ENCODE peak calls at places on chromosomes 5 and 9, in five cellular contexts. H is A673, N is AG04450, F is kidney, B is gastrocnemius medialis. W is an unnamed sample.

GRCh38 chr5:65334077-65334476 is 147.6 kb downstream of the ADAMTS6 start:
- DNase-seq in B (no peak), H (peak), N (no peak), F (no peak), W (no peak)

GRCh38 chr5:125412561-125413535 is 666.4 kb upstream of the ZNF608 start:
- DNase-seq in B (peak), N (peak), H (peak), F (peak), W (peak)

GRCh38 chr5:133792025-133792424 is 176.4 kb downstream of the C5orf15 start:
- DNase-seq in B (no peak), F (no peak), H (no peak), N (no peak), W (no peak)

GRCh38 chr9:81686614-81687520 is 2.5 kb downstream of the TLE1 start:
- DNase-seq in N (peak), H (peak), F (peak), B (peak), W (peak)

GRCh38 chr9:130027533-130028370 is 15.2 kb downstream of the FNBP1 start:
- DNase-seq in H (no peak), B (no peak), F (no peak), N (no peak), W (no peak)

GRCh38 chr5:24272735-24273134 is 372.0 kb downstream of the CDH10 start:
- DNase-seq in N (no peak), H (no peak), F (no peak), B (no peak), W (no peak)

GRCh38 chr5:147906326-147907095 is at the start of gene C5orf46:
- DNase-seq in B (no peak), F (no peak), H (peak), N (no peak), W (no peak)

GRCh38 chr5:34044950-34045525 is 2.0 kb upstream of the C1QTNF3 start:
- DNase-seq in H (no peak), N (no peak), B (no peak), F (no peak), W (no peak)

GRCh38 chr5:140795259-140795641 is 598 bp downstream of the PCDHA2 start:
- DNase-seq in N (no peak), H (peak), F (no peak), B (no peak), W (no peak)

GRCh38 chr5:179864686-179865085 is 6.1 kb upstream of the MRNIP start:
- DNase-seq in B (no peak), N (no peak), F (no peak), H (no peak), W (no peak)

GRCh38 chr9:86408121-86408520 is 53.9 kb upstream of the TUT7 start:
- DNase-seq in H (no peak), B (no peak), N (no peak), F (no peak), W (no peak)

GRCh38 chr5:170278611-170279500 is 18.7 kb downstream of the LCP2 start:
- DNase-seq in F (peak), H (no peak), B (no peak), N (no peak), W (peak)

GRCh38 chr9:73773896-73774295 is 622.2 kb downstream of the ANXA1 start:
- DNase-seq in B (no peak), N (no peak), F (no peak), H (no peak), W (no peak)

GRCh38 chr5:61132559-61132958 is 29.7 kb downstream of the SMIM15 start:
- DNase-seq in B (no peak), H (peak), N (peak), F (no peak), W (no peak)
- TF ChIP-seq CTCF in B (no peak), H (peak), N (peak), F (no peak), W (no peak)

GRCh38 chr5:40555886-40556285 is 123.8 kb upstream of the PTGER4 start:
- DNase-seq in B (no peak), N (no peak), H (no peak), F (no peak), W (no peak)

GRCh38 chr5:40552981-40553380 is 126.7 kb upstream of the PTGER4 start:
- DNase-seq in B (no peak), H (no peak), F (no peak), N (no peak), W (no peak)

GRCh38 chr5:40554794-40555193 is 124.9 kb upstream of the PTGER4 start:
- DNase-seq in N (no peak), F (no peak), B (no peak), H (no peak), W (no peak)

GRCh38 chr5:40551706-40552557 is 127.8 kb upstream of the PTGER4 start:
- DNase-seq in B (no peak), H (no peak), N (peak), F (no peak), W (no peak)

GRCh38 chr5:40554048-40554447 is 125.7 kb upstream of the PTGER4 start:
- DNase-seq in B (no peak), N (no peak), F (no peak), H (no peak), W (no peak)
- H3K27ac ChIP-seq in B (no peak), N (no peak), F (no peak), H (no peak), W (no peak)

DNA sequence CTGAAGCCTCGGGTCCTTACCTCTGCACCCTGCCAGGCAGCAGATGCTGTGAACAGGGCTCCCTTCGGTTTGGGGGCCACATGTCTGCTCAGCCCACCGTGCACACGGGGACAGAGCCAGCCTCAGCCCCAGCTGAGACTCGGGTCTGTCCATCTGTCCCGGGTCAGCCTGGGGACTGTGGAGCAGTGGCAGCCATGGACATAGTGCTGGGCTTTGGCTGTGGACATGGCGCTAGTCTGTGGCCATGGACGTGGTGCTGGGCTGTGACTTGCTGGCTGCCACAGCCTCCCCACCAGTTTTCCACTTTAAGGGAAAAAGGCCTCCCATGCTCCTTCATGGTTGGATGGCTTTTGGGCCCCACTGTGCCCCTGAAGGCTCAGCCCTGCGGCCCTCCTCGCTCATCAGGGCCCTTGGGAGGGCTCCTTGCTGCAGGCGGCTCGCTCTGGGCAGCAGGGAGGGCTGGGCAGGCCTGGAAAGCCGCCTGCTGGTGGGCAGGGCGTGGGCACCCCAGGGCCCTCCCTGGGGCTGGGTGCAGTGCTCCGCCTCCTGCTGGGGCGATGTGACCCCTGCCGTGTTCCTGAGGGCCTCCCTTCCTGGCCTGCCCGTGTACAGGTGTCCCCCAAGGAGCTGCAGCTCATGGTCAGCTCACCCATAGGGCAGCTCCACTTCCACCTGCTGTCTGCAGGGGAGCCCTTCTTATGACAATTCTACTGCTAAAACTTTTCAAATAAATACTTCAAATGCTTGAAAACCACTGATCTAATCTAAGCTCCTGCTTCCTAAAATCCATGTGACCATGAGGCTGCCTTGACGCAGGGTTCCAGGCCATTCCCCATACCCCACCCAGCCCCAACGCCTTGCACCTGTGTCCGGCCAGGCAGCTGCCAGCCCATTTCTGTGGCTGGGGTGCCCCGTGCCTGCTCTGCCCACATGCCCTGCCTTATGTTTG is 112.1 kb upstream of the LMX1B start:
- DNase-seq in B (no peak), H (no peak), N (no peak), F (peak), W (no peak)
- TF ChIP-seq CTCF in B (no peak), H (no peak), N (no peak), F (no peak), W (no peak)

GRCh38 chr9:136669791-136670464 is 7.2 kb downstream of the EGFL7 start:
- DNase-seq in N (no peak), F (no peak), B (no peak), H (no peak), W (no peak)

GRCh38 chr9:136671254-136671614 is 8.5 kb downstream of the EGFL7 start:
- DNase-seq in H (no peak), B (no peak), F (no peak), N (no peak), W (no peak)

GRCh38 chr9:136668983-136669790 is 6.5 kb downstream of the EGFL7 start:
- DNase-seq in F (no peak), B (no peak), N (no peak), H (peak), W (no peak)

GRCh38 chr9:136671646-136672430 is 9.1 kb downstream of the EGFL7 start:
- DNase-seq in B (no peak), H (peak), F (no peak), N (no peak), W (no peak)

DNA sequence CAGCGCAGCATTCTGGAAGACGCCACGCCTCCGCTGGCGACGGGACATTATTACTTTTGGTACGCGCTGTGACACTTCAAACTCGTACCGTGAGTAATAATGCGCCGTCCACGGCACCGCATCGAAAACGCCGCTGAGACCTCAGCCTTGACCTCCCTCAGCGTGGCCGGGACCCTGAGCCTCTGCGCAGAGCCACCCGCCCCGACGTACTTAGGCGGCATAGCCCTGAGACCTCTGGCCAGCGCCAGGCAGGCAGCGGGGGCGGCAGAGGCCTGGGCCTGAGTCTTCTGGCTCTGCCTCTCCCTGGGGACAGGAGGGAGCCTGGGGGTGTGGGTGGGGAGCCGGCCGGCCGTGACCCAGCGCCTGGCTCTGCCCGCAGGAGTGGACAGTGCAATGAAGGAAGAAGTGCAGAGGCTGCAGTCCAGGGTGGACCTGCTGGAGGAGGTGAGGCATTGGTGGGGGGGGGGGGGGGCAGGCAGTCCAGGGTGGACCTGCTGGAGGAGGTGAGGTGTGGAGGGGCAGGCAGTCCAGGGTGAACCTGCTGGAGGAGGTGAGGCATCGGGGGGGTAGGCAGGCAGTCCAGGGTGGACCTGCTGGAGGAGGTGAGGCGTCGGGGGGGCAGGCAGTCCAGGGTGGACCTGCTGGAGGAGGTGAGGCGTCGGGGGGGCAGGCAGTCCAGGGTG is 8.0 kb downstream of the EGFL7 start:
- DNase-seq in N (no peak), H (no peak), B (no peak), F (no peak), W (no peak)
- H3K27ac ChIP-seq in N (no peak), H (no peak), B (no peak), F (no peak), W (peak)

GRCh38 chr5:1681955-1682354 is 117.7 kb downstream of the MRPL36 start:
- DNase-seq in H (no peak), F (no peak), N (no peak), B (no peak), W (no peak)
- TF ChIP-seq CTCF in H (no peak), F (no peak), N (no peak), B (no peak), W (no peak)

W was measured in heart right ventricle.